ENCODE peak calls at places on chromosomes 2 and 18, in six cellular contexts. N is fibroblast of lung; G is HCT116; L is CD8-positive, alpha-beta T cell; P is cardiac fibroblast; J is DND-41. C is an unnamed sample.

GRCh38 chr2:232420463-232421188 is 14.0 kb downstream of the ALPG start:
- DNase-seq in N (peak), G (no peak), L (peak), P (peak), J (no peak), C (no peak)

GRCh38 chr2:179354739-179355537 is 90.3 kb upstream of the SESTD1 start:
- DNase-seq in N (no peak), G (no peak), L (no peak), P (peak), J (no peak), C (no peak)

GRCh38 chr2:144300632-144301031 is 219.3 kb downstream of the ZEB2 start:
- DNase-seq in N (no peak), G (no peak), L (no peak), P (no peak), J (no peak), C (no peak)

GRCh38 chr2:3450385-3451031 is 68.8 kb downstream of the ADI1 start:
- DNase-seq in N (no peak), G (no peak), L (no peak), P (no peak), J (no peak), C (no peak)

GRCh38 chr2:238167344-238167715 is 8.6 kb downstream of the ERFE start:
- DNase-seq in N (no peak), G (no peak), L (no peak), P (no peak), J (no peak), C (no peak)

GRCh38 chr2:9380702-9381628 is 42.4 kb downstream of the ITGB1BP1 start:
- DNase-seq in N (peak), G (peak), L (no peak), P (peak), J (no peak), C (peak)

GRCh38 chr2:39623916-39624315 is 41.8 kb upstream of the TMEM178A start:
- DNase-seq in N (peak), G (no peak), L (no peak), P (peak), J (no peak), C (no peak)

GRCh38 chr2:141570474-141571131 is 560.2 kb downstream of the LRP1B start:
- DNase-seq in N (no peak), G (no peak), L (no peak), P (no peak), J (no peak), C (no peak)

GRCh38 chr2:67451086-67451832 is 54.1 kb downstream of the ETAA1 start:
- DNase-seq in N (peak), G (no peak), L (no peak), P (peak), J (no peak), C (no peak)

GRCh38 chr18:73669299-73669698 is 478.3 kb downstream of the FBXO15 start:
- DNase-seq in N (peak), G (no peak), L (no peak), P (peak), J (no peak), C (peak)

GRCh38 chr2:172938713-172939375 is 136.8 kb upstream of the MAP3K20 start:
- DNase-seq in N (peak), G (no peak), L (no peak), P (peak), J (no peak), C (no peak)

GRCh38 chr18:49728542-49728941 is 84.8 kb downstream of the ACAA2 start:
- DNase-seq in N (peak), G (peak), L (no peak), P (peak), J (peak), C (no peak)

GRCh38 chr18:50686409-50686808 is 126.5 kb downstream of the MAPK4 start:
- DNase-seq in N (no peak), G (no peak), L (no peak), P (no peak), J (no peak), C (no peak)

GRCh38 chr2:120958623-120959366 is 223.1 kb downstream of the GLI2 start:
- DNase-seq in N (no peak), G (no peak), L (no peak), P (no peak), J (peak), C (no peak)

GRCh38 chr2:171400395-171400794 is 33.4 kb downstream of the METTL8 start:
- DNase-seq in N (no peak), G (no peak), L (no peak), P (no peak), J (no peak), C (no peak)

GRCh38 chr2:11159574-11160170 is 4.4 kb downstream of the SLC66A3 start:
- DNase-seq in N (no peak), G (no peak), L (no peak), P (no peak), J (no peak), C (no peak)

GRCh38 chr2:191255756-191256312 is 10.6 kb downstream of the MYO1B start:
- DNase-seq in N (peak), G (no peak), L (no peak), P (no peak), J (no peak), C (no peak)

GRCh38 chr18:6885992-6886823 is 156.7 kb downstream of the ARHGAP28 start:
- DNase-seq in N (peak), G (no peak), L (no peak), P (peak), J (peak), C (peak)

DNA sequence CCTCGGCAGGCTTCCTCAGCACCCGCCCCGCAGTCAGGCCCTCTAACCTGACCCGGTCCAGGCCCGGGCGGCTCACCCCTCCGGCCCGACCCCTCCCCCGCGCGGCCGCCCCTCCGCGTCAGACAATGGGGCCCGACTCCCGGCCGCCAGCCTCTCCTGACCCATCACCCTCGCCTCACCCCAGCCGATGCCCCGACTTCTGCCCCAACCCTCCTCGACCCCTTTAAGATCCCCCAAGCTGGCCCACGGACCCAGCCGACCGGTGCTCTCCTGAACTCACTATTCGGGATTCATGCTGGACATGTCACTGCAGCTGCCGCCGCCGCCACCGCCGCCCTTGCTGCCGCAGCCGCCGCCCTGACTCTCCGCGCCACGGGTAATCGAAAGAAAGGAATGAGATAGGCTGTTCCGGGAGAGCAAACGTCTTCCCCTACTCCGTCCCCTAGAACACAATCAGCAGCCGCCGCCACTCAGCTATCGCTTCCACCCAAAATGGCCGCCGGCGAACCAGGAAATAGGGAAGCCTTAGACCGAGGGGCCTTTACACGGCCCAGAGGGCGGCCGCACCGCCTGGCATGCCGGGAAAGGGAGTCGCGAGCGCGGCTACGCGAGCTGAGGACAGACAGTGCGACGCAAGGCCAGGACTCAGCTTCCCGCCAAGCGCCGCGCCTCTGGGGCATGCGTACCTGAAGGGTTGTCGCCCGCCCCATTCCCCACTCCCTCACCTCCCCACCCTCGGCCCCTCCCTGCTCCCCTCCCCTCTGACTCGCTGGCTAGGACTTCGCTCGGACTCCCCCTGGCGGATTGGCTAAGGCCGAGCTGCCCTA is at the start of gene RAB1A:
- DNase-seq in N (peak), G (peak), L (peak), P (peak), J (peak), C (peak)
- TF ChIP-seq CTCF in N (peak), G (peak), L (no peak), P (no peak), J (peak), C (peak)

DNA sequence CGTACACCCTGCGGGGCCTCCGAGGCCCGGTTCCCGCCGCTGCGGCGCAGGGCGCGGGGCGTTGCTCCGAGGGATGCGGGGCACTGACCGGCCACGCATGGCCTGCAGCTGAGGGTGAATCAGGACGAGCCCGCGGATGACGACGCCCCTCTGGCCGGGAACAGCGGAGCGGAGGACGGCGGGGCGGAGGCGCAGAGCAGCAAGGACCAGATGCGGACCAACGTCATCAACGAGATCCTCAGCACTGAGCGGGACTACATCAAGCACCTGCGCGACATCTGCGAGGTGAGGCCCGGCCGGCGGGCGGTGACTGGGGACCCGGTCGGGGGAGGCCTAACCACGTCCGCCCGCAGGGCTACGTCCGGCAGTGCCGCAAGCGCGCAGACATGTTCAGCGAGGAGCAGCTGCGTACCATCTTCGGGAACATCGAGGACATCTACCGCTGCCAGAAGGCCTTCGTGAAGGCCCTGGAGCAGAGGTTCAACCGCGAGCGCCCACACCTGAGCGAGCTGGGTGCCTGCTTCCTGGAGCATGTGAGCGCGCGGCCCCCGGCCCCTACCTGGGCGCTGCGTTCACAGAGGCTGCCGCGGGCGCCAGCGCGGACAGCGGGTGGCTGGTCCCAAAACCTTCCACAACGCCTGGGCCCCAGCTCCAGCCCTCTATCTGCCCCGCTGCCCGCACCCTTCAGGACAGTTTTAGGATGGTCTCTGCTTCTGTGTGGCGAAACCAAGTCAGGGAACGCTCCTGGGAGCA is 53.2 kb downstream of the FAM168B start:
- DNase-seq in N (no peak), G (no peak), L (peak), P (no peak), J (no peak), C (no peak)
- H3K4me3 ChIP-seq in N (no peak), G (no peak), L (peak), P (peak), J (no peak), C (no peak)

DNA sequence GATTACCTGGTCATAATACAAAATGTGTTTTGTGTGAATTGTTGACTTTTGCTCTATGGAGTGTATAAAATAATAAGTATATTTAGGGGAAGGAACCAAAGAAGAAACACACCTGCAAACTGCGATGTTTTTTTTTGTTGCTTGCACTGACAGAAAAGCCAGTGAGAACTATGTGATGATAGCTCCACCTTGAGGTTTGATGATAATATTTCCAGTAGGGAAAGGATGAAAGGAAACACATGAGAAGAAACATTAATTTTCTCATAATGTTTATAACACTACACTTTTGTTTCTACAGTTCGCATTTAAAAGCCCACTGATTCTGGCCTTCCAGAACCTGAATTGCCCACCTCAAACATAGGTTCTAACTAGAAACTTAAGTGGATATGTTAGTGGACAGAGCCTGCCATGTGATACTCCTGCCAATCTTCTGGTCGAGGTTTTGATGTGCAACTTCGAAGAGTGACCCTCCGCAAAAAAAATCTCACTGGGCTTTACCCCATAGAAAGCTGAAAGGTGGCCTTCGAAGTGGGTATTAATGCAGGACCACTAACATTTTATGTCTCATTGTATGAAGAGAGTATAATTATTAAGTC is 476.4 kb upstream of the SPHKAP start:
- DNase-seq in N (peak), G (peak), L (no peak), P (peak), J (no peak), C (peak)
- TF ChIP-seq CTCF in N (peak), G (peak), L (no peak), P (peak), J (peak), C (peak)

GRCh38 chr2:240564571-240565266 is 3.6 kb upstream of the RNPEPL1 start:
- DNase-seq in N (no peak), G (no peak), L (peak), P (peak), J (peak), C (no peak)

GRCh38 chr2:240567137-240567871 is 980 bp upstream of the RNPEPL1 start:
- DNase-seq in N (no peak), G (no peak), L (peak), P (no peak), J (peak), C (no peak)

GRCh38 chr2:240564191-240564570 is 4.0 kb downstream of the DUSP28 start:
- DNase-seq in N (no peak), G (no peak), L (no peak), P (no peak), J (peak), C (no peak)

GRCh38 chr2:240566203-240567136 is 1.8 kb upstream of the RNPEPL1 start:
- DNase-seq in N (peak), G (peak), L (peak), P (peak), J (peak), C (no peak)

DNA sequence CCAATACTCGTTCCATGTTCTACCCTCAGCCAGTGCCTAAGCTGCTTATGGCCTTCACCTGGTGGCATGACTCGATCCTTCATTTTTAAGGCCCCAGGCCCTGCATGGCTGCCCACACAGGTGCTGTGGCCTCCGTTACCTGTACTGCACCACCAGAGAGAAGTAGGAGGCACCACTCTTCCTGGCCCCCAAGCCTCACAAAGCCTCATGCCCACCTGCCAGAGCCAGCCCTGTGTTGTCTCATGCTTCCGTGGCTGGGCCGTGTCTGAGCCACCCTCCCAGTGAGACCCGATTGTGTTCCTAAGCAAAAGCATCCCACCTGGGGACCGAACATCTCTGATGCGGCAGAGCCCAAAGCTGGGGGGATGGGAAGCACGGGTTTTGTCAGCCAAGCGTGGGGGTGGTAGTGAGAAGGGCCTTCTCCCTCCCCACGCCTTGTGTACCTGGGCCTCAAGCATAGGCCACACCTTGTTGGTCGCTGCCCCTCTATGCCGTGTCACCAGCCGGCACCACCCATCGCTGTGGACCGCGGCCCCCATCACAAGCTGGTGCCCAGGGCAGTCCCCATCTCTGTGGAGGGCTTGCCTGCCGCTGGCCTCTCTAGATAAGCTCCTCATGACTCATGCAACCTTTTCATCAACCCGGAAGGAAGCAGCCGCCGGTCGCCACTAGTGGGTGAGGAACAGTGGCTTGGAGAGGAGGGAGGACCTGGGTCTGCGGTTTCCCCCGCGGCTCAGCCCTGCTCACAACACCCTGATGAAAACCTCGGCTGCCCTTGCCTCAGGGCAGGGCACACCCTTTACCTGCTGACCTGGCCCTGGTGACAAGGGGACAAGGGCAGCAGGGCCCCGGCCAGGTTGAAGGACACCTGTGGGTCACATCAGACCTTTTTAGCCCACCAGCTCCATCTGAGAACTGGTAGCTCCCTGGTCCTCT is 2.7 kb upstream of the RNPEPL1 start:
- DNase-seq in N (peak), G (peak), L (peak), P (peak), J (peak), C (no peak)
- H3K4me3 ChIP-seq in N (no peak), G (peak), L (peak), P (peak), J (peak), C (no peak)

GRCh38 chr2:150485114-150485870 is 2.2 kb downstream of the RND3 start:
- DNase-seq in N (peak), G (no peak), L (no peak), P (peak), J (no peak), C (no peak)
- TF ChIP-seq CTCF in N (no peak), G (no peak), L (no peak), P (peak), J (no peak), C (peak)